ENCODE peak calls at places on chromosomes 12 and 14, in ten cellular contexts. One of them, this sample, is unnamed.
A peak's percentile ranks its signal among the peaks of the same experiment; 100 is the strongest.

GRCh38 chr12:47903927-47904646 is 707 bp downstream of the VDR start:
- DNase-seq in GF-D8: peak; percentile 42
- DNase-seq in activated T-helper 1 cell treated with anti-CD3 and anti-CD28 coated beads, Interleukin-2, amount 50 U/mL, for 16 hours: peak; percentile 44
- DNase-seq in stimulated activated CD8-positive, alpha-beta memory T cell treated with anti-CD3 and anti-CD28 coated beads, Interleukin-4, amount 100 ng/mL, for 24 hours: peak; percentile 51
- DNase-seq in activated T-cell treated with anti-CD3 and anti-CD28 coated beads, Interleukin-2, amount 50 U/mL, for 72 hours: peak; percentile 86
- DNase-seq in T-cell: no peak
- DNase-seq in neural progenitor cell: no peak
- DNase-seq in WTC11: no peak
- DNase-seq in activated CD4-positive, alpha-beta T cell treated with anti-CD3 and anti-CD28 coated beads, Interleukin-2, amount 10 ng/mL, durations not matched to agents 7 days and 5 days: peak; percentile 68
- DNase-seq in fibroblast of pulmonary artery: peak; percentile 73
- DNase-seq in this sample: peak; percentile 63

GRCh38 chr12:116919706-116920485 is 9.1 kb downstream of the FBXW8 start:
- DNase-seq in GF-D8: no peak
- DNase-seq in activated T-helper 1 cell treated with anti-CD3 and anti-CD28 coated beads, Interleukin-2, amount 50 U/mL, for 16 hours: no peak
- DNase-seq in stimulated activated CD8-positive, alpha-beta memory T cell treated with anti-CD3 and anti-CD28 coated beads, Interleukin-4, amount 100 ng/mL, for 24 hours: no peak
- DNase-seq in activated T-cell treated with anti-CD3 and anti-CD28 coated beads, Interleukin-2, amount 50 U/mL, for 72 hours: no peak
- DNase-seq in T-cell: no peak
- DNase-seq in neural progenitor cell: no peak
- DNase-seq in WTC11: no peak
- DNase-seq in activated CD4-positive, alpha-beta T cell treated with anti-CD3 and anti-CD28 coated beads, Interleukin-2, amount 10 ng/mL, durations not matched to agents 7 days and 5 days: no peak
- DNase-seq in fibroblast of pulmonary artery: no peak
- DNase-seq in this sample: no peak

GRCh38 chr14:50501642-50502041 is 30.7 kb downstream of the MAP4K5 start:
- DNase-seq in GF-D8: no peak
- DNase-seq in activated T-helper 1 cell treated with anti-CD3 and anti-CD28 coated beads, Interleukin-2, amount 50 U/mL, for 16 hours: no peak
- DNase-seq in stimulated activated CD8-positive, alpha-beta memory T cell treated with anti-CD3 and anti-CD28 coated beads, Interleukin-4, amount 100 ng/mL, for 24 hours: no peak
- DNase-seq in activated T-cell treated with anti-CD3 and anti-CD28 coated beads, Interleukin-2, amount 50 U/mL, for 72 hours: no peak
- DNase-seq in T-cell: no peak
- DNase-seq in neural progenitor cell: no peak
- DNase-seq in WTC11: no peak
- DNase-seq in activated CD4-positive, alpha-beta T cell treated with anti-CD3 and anti-CD28 coated beads, Interleukin-2, amount 10 ng/mL, durations not matched to agents 7 days and 5 days: no peak
- DNase-seq in fibroblast of pulmonary artery: peak; percentile 89
- DNase-seq in this sample: no peak

GRCh38 chr12:38875571-38876228 is 29.7 kb downstream of the CPNE8 start:
- DNase-seq in GF-D8: no peak
- DNase-seq in activated T-helper 1 cell treated with anti-CD3 and anti-CD28 coated beads, Interleukin-2, amount 50 U/mL, for 16 hours: no peak
- DNase-seq in stimulated activated CD8-positive, alpha-beta memory T cell treated with anti-CD3 and anti-CD28 coated beads, Interleukin-4, amount 100 ng/mL, for 24 hours: no peak
- DNase-seq in activated T-cell treated with anti-CD3 and anti-CD28 coated beads, Interleukin-2, amount 50 U/mL, for 72 hours: no peak
- DNase-seq in T-cell: no peak
- DNase-seq in neural progenitor cell: no peak
- DNase-seq in WTC11: no peak
- DNase-seq in activated CD4-positive, alpha-beta T cell treated with anti-CD3 and anti-CD28 coated beads, Interleukin-2, amount 10 ng/mL, durations not matched to agents 7 days and 5 days: no peak
- DNase-seq in fibroblast of pulmonary artery: peak; percentile 22
- DNase-seq in this sample: no peak

GRCh38 chr12:72272731-72273498 is 745 bp downstream of the TRHDE start:
- DNase-seq in GF-D8: no peak
- DNase-seq in activated T-helper 1 cell treated with anti-CD3 and anti-CD28 coated beads, Interleukin-2, amount 50 U/mL, for 16 hours: no peak
- DNase-seq in stimulated activated CD8-positive, alpha-beta memory T cell treated with anti-CD3 and anti-CD28 coated beads, Interleukin-4, amount 100 ng/mL, for 24 hours: no peak
- DNase-seq in activated T-cell treated with anti-CD3 and anti-CD28 coated beads, Interleukin-2, amount 50 U/mL, for 72 hours: no peak
- DNase-seq in T-cell: no peak
- DNase-seq in neural progenitor cell: peak; percentile 56
- DNase-seq in WTC11: peak; percentile 24
- DNase-seq in activated CD4-positive, alpha-beta T cell treated with anti-CD3 and anti-CD28 coated beads, Interleukin-2, amount 10 ng/mL, durations not matched to agents 7 days and 5 days: no peak
- DNase-seq in fibroblast of pulmonary artery: peak; percentile 4
- DNase-seq in this sample: no peak

GRCh38 chr12:121248611-121249010 is 38.7 kb downstream of the P2RX4 start:
- DNase-seq in GF-D8: no peak
- DNase-seq in activated T-helper 1 cell treated with anti-CD3 and anti-CD28 coated beads, Interleukin-2, amount 50 U/mL, for 16 hours: no peak
- DNase-seq in stimulated activated CD8-positive, alpha-beta memory T cell treated with anti-CD3 and anti-CD28 coated beads, Interleukin-4, amount 100 ng/mL, for 24 hours: no peak
- DNase-seq in activated T-cell treated with anti-CD3 and anti-CD28 coated beads, Interleukin-2, amount 50 U/mL, for 72 hours: no peak
- DNase-seq in T-cell: no peak
- DNase-seq in neural progenitor cell: no peak
- DNase-seq in WTC11: no peak
- DNase-seq in activated CD4-positive, alpha-beta T cell treated with anti-CD3 and anti-CD28 coated beads, Interleukin-2, amount 10 ng/mL, durations not matched to agents 7 days and 5 days: no peak
- DNase-seq in fibroblast of pulmonary artery: no peak
- DNase-seq in this sample: peak; percentile 16

GRCh38 chr12:2341051-2341751 is 288.4 kb downstream of the CACNA1C start:
- DNase-seq in GF-D8: no peak
- DNase-seq in activated T-helper 1 cell treated with anti-CD3 and anti-CD28 coated beads, Interleukin-2, amount 50 U/mL, for 16 hours: no peak
- DNase-seq in stimulated activated CD8-positive, alpha-beta memory T cell treated with anti-CD3 and anti-CD28 coated beads, Interleukin-4, amount 100 ng/mL, for 24 hours: no peak
- DNase-seq in activated T-cell treated with anti-CD3 and anti-CD28 coated beads, Interleukin-2, amount 50 U/mL, for 72 hours: no peak
- DNase-seq in T-cell: no peak
- DNase-seq in neural progenitor cell: no peak
- DNase-seq in WTC11: no peak
- DNase-seq in activated CD4-positive, alpha-beta T cell treated with anti-CD3 and anti-CD28 coated beads, Interleukin-2, amount 10 ng/mL, durations not matched to agents 7 days and 5 days: no peak
- DNase-seq in fibroblast of pulmonary artery: no peak
- DNase-seq in this sample: no peak

GRCh38 chr14:91288876-91289275 is 44.4 kb upstream of the GPR68 start:
- DNase-seq in GF-D8: no peak
- DNase-seq in activated T-helper 1 cell treated with anti-CD3 and anti-CD28 coated beads, Interleukin-2, amount 50 U/mL, for 16 hours: no peak
- DNase-seq in stimulated activated CD8-positive, alpha-beta memory T cell treated with anti-CD3 and anti-CD28 coated beads, Interleukin-4, amount 100 ng/mL, for 24 hours: no peak
- DNase-seq in activated T-cell treated with anti-CD3 and anti-CD28 coated beads, Interleukin-2, amount 50 U/mL, for 72 hours: no peak
- DNase-seq in T-cell: no peak
- DNase-seq in neural progenitor cell: no peak
- DNase-seq in WTC11: no peak
- DNase-seq in activated CD4-positive, alpha-beta T cell treated with anti-CD3 and anti-CD28 coated beads, Interleukin-2, amount 10 ng/mL, durations not matched to agents 7 days and 5 days: no peak
- DNase-seq in fibroblast of pulmonary artery: no peak
- DNase-seq in this sample: no peak

GRCh38 chr14:58639842-58640484 is 2.2 kb downstream of the DACT1 start:
- DNase-seq in GF-D8: no peak
- DNase-seq in activated T-helper 1 cell treated with anti-CD3 and anti-CD28 coated beads, Interleukin-2, amount 50 U/mL, for 16 hours: no peak
- DNase-seq in stimulated activated CD8-positive, alpha-beta memory T cell treated with anti-CD3 and anti-CD28 coated beads, Interleukin-4, amount 100 ng/mL, for 24 hours: no peak
- DNase-seq in activated T-cell treated with anti-CD3 and anti-CD28 coated beads, Interleukin-2, amount 50 U/mL, for 72 hours: peak; percentile 15
- DNase-seq in T-cell: no peak
- DNase-seq in neural progenitor cell: peak; percentile 68
- DNase-seq in WTC11: peak; percentile 37
- DNase-seq in activated CD4-positive, alpha-beta T cell treated with anti-CD3 and anti-CD28 coated beads, Interleukin-2, amount 10 ng/mL, durations not matched to agents 7 days and 5 days: no peak
- DNase-seq in fibroblast of pulmonary artery: peak; percentile 92
- DNase-seq in this sample: no peak

GRCh38 chr12:96534339-96534738 is 45.0 kb downstream of the CFAP54 start:
- DNase-seq in GF-D8: no peak
- DNase-seq in activated T-helper 1 cell treated with anti-CD3 and anti-CD28 coated beads, Interleukin-2, amount 50 U/mL, for 16 hours: no peak
- DNase-seq in stimulated activated CD8-positive, alpha-beta memory T cell treated with anti-CD3 and anti-CD28 coated beads, Interleukin-4, amount 100 ng/mL, for 24 hours: no peak
- DNase-seq in activated T-cell treated with anti-CD3 and anti-CD28 coated beads, Interleukin-2, amount 50 U/mL, for 72 hours: no peak
- DNase-seq in T-cell: no peak
- DNase-seq in neural progenitor cell: peak; percentile 11
- DNase-seq in WTC11: no peak
- DNase-seq in activated CD4-positive, alpha-beta T cell treated with anti-CD3 and anti-CD28 coated beads, Interleukin-2, amount 10 ng/mL, durations not matched to agents 7 days and 5 days: no peak
- DNase-seq in fibroblast of pulmonary artery: peak; percentile 51
- DNase-seq in this sample: no peak

GRCh38 chr12:62522984-62523383 is 56.4 kb downstream of the MON2 start:
- DNase-seq in GF-D8: no peak
- DNase-seq in activated T-helper 1 cell treated with anti-CD3 and anti-CD28 coated beads, Interleukin-2, amount 50 U/mL, for 16 hours: no peak
- DNase-seq in stimulated activated CD8-positive, alpha-beta memory T cell treated with anti-CD3 and anti-CD28 coated beads, Interleukin-4, amount 100 ng/mL, for 24 hours: no peak
- DNase-seq in activated T-cell treated with anti-CD3 and anti-CD28 coated beads, Interleukin-2, amount 50 U/mL, for 72 hours: no peak
- DNase-seq in T-cell: no peak
- DNase-seq in neural progenitor cell: no peak
- DNase-seq in WTC11: no peak
- DNase-seq in activated CD4-positive, alpha-beta T cell treated with anti-CD3 and anti-CD28 coated beads, Interleukin-2, amount 10 ng/mL, durations not matched to agents 7 days and 5 days: no peak
- DNase-seq in fibroblast of pulmonary artery: peak; percentile 21
- DNase-seq in this sample: no peak

GRCh38 chr12:121917950-121918678 is at the start of gene CFAP251:
- DNase-seq in GF-D8: no peak
- DNase-seq in activated T-helper 1 cell treated with anti-CD3 and anti-CD28 coated beads, Interleukin-2, amount 50 U/mL, for 16 hours: peak; percentile 93
- DNase-seq in stimulated activated CD8-positive, alpha-beta memory T cell treated with anti-CD3 and anti-CD28 coated beads, Interleukin-4, amount 100 ng/mL, for 24 hours: peak; percentile 96
- DNase-seq in activated T-cell treated with anti-CD3 and anti-CD28 coated beads, Interleukin-2, amount 50 U/mL, for 72 hours: peak; percentile 98
- DNase-seq in T-cell: peak; percentile 99
- DNase-seq in neural progenitor cell: peak; percentile 94
- DNase-seq in WTC11: peak; percentile 98
- DNase-seq in activated CD4-positive, alpha-beta T cell treated with anti-CD3 and anti-CD28 coated beads, Interleukin-2, amount 10 ng/mL, durations not matched to agents 7 days and 5 days: peak; percentile 99
- DNase-seq in fibroblast of pulmonary artery: peak; percentile 63
- DNase-seq in this sample: peak; percentile 84